ENCODE peak calls at places on chromosomes 4 and X, in five cellular contexts. C, Y, R, K and P are unnamed samples.

GRCh38 chrX:118553042-118553714 is 57.6 kb downstream of the DOCK11 start:
- DNase-seq in Y (no peak), K (no peak), C (no peak), R (no peak), P (no peak)

GRCh38 chr4:16262188-16262587 is 35.9 kb upstream of the TAPT1 start:
- DNase-seq in C (no peak), K (no peak), Y (no peak), R (no peak), P (no peak)

GRCh38 chr4:78644744-78645330 is 93.3 kb downstream of the ANXA3 start:
- DNase-seq in R (peak; percentile 74), C (peak; percentile 58), K (no peak), Y (peak; percentile 77), P (peak; percentile 62)

GRCh38 chr4:29861307-29861706 is 858.9 kb upstream of the PCDH7 start:
- DNase-seq in C (no peak), Y (no peak), K (no peak), R (no peak), P (no peak)

GRCh38 chr4:40241936-40242590 is 45.2 kb downstream of the RHOH start:
- DNase-seq in Y (no peak), K (no peak), C (no peak), R (no peak), P (no peak)

GRCh38 chr4:113952452-113953029 is 26.9 kb downstream of the ARSJ start:
- DNase-seq in Y (peak; percentile 26), C (peak; percentile 33), K (no peak), R (peak; percentile 16), P (peak; percentile 65)

GRCh38 chrX:53265771-53266170 is 15.6 kb downstream of the IQSEC2 start:
- DNase-seq in C (no peak), R (no peak), K (no peak), Y (no peak), P (no peak)

GRCh38 chrX:48703642-48704481 is 7.3 kb downstream of the SUV39H1 start:
- DNase-seq in Y (no peak), R (no peak), C (no peak), K (no peak), P (no peak)

GRCh38 chr4:86223472-86223871 is 136.4 kb downstream of the MAPK10 start:
- DNase-seq in R (no peak), C (no peak), Y (no peak), K (no peak), P (peak; percentile 41)

GRCh38 chr4:78369691-78370090 is 181.9 kb upstream of the ANXA3 start:
- DNase-seq in Y (peak; percentile 8), C (no peak), R (no peak), K (no peak), P (no peak)

GRCh38 chrX:49108641-49109040 is 14.9 kb downstream of the GPKOW start:
- DNase-seq in R (no peak), K (no peak), C (no peak), Y (no peak), P (no peak)

GRCh38 chrX:16783452-16783851 is 2.8 kb upstream of the TXLNG start:
- DNase-seq in C (no peak), R (no peak), Y (no peak), K (no peak), P (no peak)

GRCh38 chr4:39044947-39045734 is 12.9 kb upstream of the TMEM156 start:
- DNase-seq in K (no peak), C (no peak), Y (peak; percentile 40), R (peak; percentile 15), P (peak; percentile 55)

GRCh38 chrX:17007134-17007768 is 60.8 kb downstream of the REPS2 start:
- DNase-seq in K (no peak), Y (no peak), C (peak; percentile 14), R (no peak), P (no peak)

GRCh38 chr4:4689694-4690440 is 148.0 kb upstream of the STX18 start:
- DNase-seq in K (no peak), R (no peak), C (peak; percentile 71), Y (no peak), P (no peak)
- TF ChIP-seq CTCF in K (no peak), R (no peak), C (peak; percentile 18), Y (no peak), P (no peak)

GRCh38 chr4:60590116-60590515 is 610.0 kb upstream of the ADGRL3 start:
- DNase-seq in R (no peak), C (no peak), Y (no peak), K (no peak), P (no peak)
- TF ChIP-seq CTCF in R (no peak), C (no peak), Y (no peak), K (no peak), P (no peak)

DNA sequence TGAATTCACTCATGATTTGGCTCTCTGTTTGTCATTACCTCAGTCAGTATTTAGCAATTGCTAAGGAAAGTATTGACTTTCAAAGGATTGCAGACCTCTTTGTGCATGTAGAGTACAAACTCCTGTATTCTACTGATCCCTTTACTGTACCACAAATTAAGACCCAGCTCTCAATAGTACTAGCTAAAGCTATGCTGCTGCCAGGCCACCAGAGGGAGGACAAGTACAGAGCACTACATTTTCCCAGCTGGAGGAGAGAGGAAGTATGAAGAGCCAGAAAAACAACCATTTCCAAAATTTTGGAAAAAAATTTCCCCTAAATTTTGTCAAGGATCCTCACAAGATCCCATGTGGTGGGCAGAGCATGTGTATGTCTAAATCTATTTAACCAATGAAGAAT is 175.0 kb upstream of the MTMR8 start:
- DNase-seq in C (no peak), R (no peak), K (no peak), Y (no peak), P (no peak)
- TF ChIP-seq CTCF in C (no peak), R (no peak), K (no peak), Y (no peak), P (peak; percentile 15)

GRCh38 chrX:5753291-5753690 is 475.4 kb downstream of the NLGN4X start:
- DNase-seq in R (no peak), K (no peak), Y (no peak), C (no peak), P (no peak)
- TF ChIP-seq CTCF in R (no peak), K (no peak), Y (no peak), C (no peak), P (no peak)

DNA sequence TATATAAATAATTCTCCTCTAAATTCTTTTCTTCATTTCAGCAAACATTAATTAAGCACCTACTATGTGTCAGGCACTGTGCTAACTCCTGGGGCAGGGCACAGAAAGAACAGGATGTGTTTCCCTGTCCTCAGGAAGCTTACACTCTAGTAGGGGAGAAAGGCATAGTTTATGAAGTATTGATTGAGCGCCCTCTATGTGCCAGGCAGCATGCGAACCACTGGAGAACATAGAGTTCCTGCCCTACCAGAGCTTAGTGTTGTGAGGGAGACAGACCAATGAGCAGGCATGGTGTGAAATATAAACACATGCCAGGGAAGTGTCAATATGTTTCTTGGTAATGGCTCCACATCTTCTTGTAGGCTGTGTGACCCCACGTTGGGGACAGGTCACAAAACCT is 3.7 kb downstream of the ADGRG4 start:
- DNase-seq in R (no peak), K (no peak), C (no peak), Y (no peak), P (no peak)
- TF ChIP-seq CTCF in R (no peak), K (no peak), C (no peak), Y (no peak), P (no peak)